ENCODE peak calls at places on chromosomes 2 and 18, in seven cellular contexts. R is lung; T is AG10803; G is fibroblast of lung; Z is NB4; J is CD8-positive, alpha-beta T cell; C is kidney. Q is an unnamed sample.

GRCh38 chr2:67776276-67776675 is 286.5 kb downstream of the C1D start:
- DNase-seq in R (no peak), T (no peak), G (no peak), Z (no peak), J (no peak), C (no peak), Q (no peak)

GRCh38 chr18:76767954-76768353 is 54.4 kb upstream of the ZNF236 start:
- DNase-seq in R (no peak), T (no peak), G (no peak), Z (no peak), J (no peak), C (no peak), Q (no peak)

GRCh38 chr2:30584116-30584515 is 137.1 kb downstream of the LCLAT1 start:
- DNase-seq in R (no peak), T (no peak), G (no peak), Z (no peak), J (no peak), C (no peak), Q (no peak)

GRCh38 chr2:169031202-169031601 is at the start of gene ABCB11:
- DNase-seq in R (no peak), T (no peak), G (no peak), Z (no peak), J (no peak), C (no peak), Q (no peak)

GRCh38 chr2:39778233-39778632 is 825 bp downstream of the THUMPD2 start:
- DNase-seq in R (no peak), T (no peak), G (no peak), Z (no peak), J (no peak), C (no peak), Q (no peak)

GRCh38 chr2:64766841-64767669 is 113.3 kb upstream of the SERTAD2 start:
- DNase-seq in R (no peak), T (peak; percentile 55), G (peak; percentile 64), Z (peak; percentile 54), J (no peak), C (no peak), Q (no peak)

GRCh38 chr18:79846936-79847557 is 49.3 kb downstream of the KCNG2 start:
- DNase-seq in R (peak; percentile 19), T (no peak), G (no peak), Z (no peak), J (no peak), C (no peak), Q (no peak)

GRCh38 chr2:15348028-15348427 is 213.1 kb downstream of the NBAS start:
- DNase-seq in R (no peak), T (no peak), G (no peak), Z (no peak), J (no peak), C (no peak), Q (no peak)

GRCh38 chr2:207528980-207529329 is 807 bp upstream of the CREB1 start:
- DNase-seq in R (no peak), T (peak; percentile 53), G (peak; percentile 26), Z (peak; percentile 78), J (peak; percentile 41), C (no peak), Q (peak; percentile 38)

GRCh38 chr2:236052926-236053846 is 115.0 kb downstream of the GBX2 start:
- DNase-seq in R (no peak), T (no peak), G (no peak), Z (no peak), J (no peak), C (no peak), Q (no peak)

GRCh38 chr2:31319391-31320175 is 85.6 kb downstream of the EHD3 start:
- DNase-seq in R (no peak), T (peak; percentile 81), G (peak; percentile 94), Z (peak; percentile 95), J (no peak), C (no peak), Q (no peak)

GRCh38 chr18:3758531-3758930 is 308.6 kb downstream of the TGIF1 start:
- DNase-seq in R (no peak), T (peak; percentile 14), G (peak; percentile 76), Z (no peak), J (no peak), C (no peak), Q (peak; percentile 28)

GRCh38 chr2:66171530-66171929 is 263.4 kb upstream of the MEIS1 start:
- DNase-seq in R (no peak), T (no peak), G (no peak), Z (no peak), J (no peak), C (no peak), Q (no peak)

GRCh38 chr18:59763541-59764136 is 66.4 kb upstream of the CCBE1 start:
- DNase-seq in R (no peak), T (peak; percentile 25), G (peak; percentile 48), Z (no peak), J (no peak), C (no peak), Q (no peak)
- TF ChIP-seq CTCF in R (no peak), T (peak; percentile 8), G (peak; percentile 14), Z (no peak), J (no peak), C (no peak), Q (no peak)

GRCh38 chr2:220104871-220105351 is 477.5 kb downstream of the SLC4A3 start:
- DNase-seq in R (no peak), T (peak; percentile 84), G (peak; percentile 73), Z (peak; percentile 11), J (no peak), C (no peak), Q (peak; percentile 32)
- TF ChIP-seq CTCF in R (no peak), T (peak; percentile 73), G (peak; percentile 41), Z (no peak), J (no peak), C (no peak), Q (no peak)

DNA sequence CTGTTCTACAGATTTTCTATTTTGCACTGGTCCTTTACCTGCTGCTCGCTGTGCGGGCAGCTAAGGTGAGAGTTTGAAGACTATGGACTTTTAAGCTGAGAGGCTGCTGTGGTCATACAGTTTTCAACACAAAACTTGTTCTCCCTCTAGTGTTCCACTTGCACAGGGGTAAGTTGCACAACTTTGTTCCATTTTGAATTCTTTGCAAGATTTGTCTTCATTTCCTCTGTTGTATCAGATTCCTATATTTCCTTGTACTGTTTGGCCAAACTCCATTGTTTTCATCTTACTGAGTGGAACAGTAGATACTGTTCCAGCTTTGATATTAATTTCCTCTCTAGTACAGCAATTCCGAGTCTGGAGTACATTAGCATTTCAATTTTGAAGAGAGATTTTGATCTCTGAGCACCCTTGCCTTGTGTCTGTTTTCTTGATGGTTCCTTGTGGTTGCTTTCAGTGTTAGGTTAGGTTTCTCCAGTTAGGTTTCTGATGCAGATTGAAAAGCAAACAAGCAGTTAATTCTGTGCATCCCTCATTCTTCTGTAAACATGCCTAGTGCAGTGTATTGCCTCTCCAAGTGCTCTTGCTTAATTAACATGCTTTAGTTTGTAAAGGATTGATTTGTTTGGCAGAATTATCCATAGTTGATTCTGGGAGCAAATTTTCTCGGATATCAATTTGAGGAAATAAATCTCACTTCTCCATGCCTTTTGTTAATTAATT is 188.8 kb downstream of the PTPRM start:
- DNase-seq in R (no peak), T (peak; percentile 31), G (peak; percentile 45), Z (no peak), J (no peak), C (no peak), Q (no peak)
- TF ChIP-seq CTCF in R (no peak), T (peak; percentile 60), G (peak; percentile 37), Z (no peak), J (no peak), C (peak; percentile 47), Q (no peak)

DNA sequence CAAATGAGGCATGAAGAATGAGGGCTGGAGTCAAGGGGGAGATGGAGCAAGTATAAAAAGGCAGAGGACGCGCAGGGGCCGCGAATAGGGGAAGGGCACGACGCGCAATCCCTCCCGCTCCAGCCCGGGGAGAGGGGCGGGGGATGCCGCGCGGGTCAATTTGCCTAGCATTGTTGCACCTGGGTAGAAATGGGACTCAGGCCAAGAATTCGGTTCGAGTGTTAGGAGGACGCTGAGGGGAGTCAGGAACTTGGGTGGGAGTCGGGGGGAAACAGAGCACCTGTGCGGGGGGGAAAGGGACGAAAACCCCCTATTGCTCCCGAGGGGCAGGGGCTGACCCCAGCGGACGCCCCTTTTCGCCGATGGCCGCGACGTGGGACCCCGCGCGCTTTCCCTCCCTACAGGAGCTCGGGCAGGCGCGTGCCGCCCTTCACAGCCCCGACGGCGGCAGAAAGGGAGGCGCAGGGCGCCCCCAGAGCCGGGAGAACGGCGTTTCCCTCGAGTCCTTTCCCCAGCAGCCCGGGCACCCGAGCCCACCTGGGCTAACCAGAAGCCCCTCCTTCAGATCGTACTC is 425 bp downstream of the PAIP2B start:
- DNase-seq in R (peak; percentile 52), T (no peak), G (no peak), Z (peak; percentile 54), J (no peak), C (peak; percentile 83), Q (peak; percentile 6)
- TF ChIP-seq CTCF in R (no peak), T (no peak), G (no peak), Z (peak; percentile 11), J (no peak), C (no peak), Q (peak; percentile 15)

GRCh38 chr2:119349289-119349688 is 17.3 kb downstream of the C2orf76 start:
- DNase-seq in R (no peak), T (no peak), G (no peak), Z (no peak), J (no peak), C (no peak), Q (no peak)

GRCh38 chr2:119352357-119352756 is 14.3 kb downstream of the C2orf76 start:
- DNase-seq in R (no peak), T (no peak), G (no peak), Z (peak; percentile 68), J (no peak), C (no peak), Q (no peak)

GRCh38 chr2:119354860-119355259 is 11.8 kb downstream of the C2orf76 start:
- DNase-seq in R (no peak), T (no peak), G (no peak), Z (no peak), J (no peak), C (no peak), Q (no peak)

DNA sequence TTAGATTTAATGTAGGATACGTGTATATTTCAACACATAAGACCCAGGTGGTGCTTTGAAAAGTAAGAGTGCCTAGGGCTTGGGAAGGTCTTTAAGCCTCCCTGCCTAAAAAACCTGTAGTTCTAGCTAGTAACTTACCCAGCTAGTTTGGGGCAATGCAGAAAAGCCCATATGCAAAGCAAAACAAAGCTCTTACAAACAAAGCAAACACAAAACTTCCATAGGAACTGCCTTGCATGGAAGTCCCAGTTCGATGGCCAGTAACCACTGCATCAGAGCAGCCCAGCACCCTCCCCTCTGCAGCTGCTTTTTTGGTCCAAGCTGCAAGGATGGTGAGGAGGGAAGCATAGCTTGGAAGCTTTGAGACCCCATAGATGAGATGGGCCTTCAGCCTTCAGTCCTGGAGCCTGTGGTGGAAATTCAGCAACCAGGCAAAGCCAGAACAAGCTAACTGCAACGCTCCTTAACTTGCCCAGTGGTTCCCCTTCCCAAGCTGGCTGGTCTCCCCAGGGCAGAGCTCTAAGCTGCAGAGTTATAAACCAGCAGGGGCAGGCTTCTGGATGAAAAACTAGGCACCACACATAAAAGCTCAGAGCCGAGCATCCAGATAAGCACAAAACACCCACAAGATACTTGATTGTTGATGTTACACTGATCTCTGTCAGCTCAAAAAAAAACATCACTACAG is 16.2 kb downstream of the C2orf76 start:
- DNase-seq in R (no peak), T (no peak), G (no peak), Z (peak; percentile 27), J (no peak), C (no peak), Q (no peak)
- TF ChIP-seq CTCF in R (no peak), T (no peak), G (no peak), Z (no peak), J (no peak), C (no peak), Q (no peak)